ENCODE peak calls at places on chromosomes 12 and 14, in six cellular contexts. U, G, D, O, Q and T are unnamed samples.

GRCh38 chr12:45434094-45434493 is 218.2 kb downstream of the ANO6 start:
- DNase-seq in G (no peak), O (no peak), D (no peak), Q (no peak), U (no peak), T (no peak)

GRCh38 chr12:131223171-131223761 is 269.6 kb downstream of the ADGRD1 start:
- DNase-seq in D (peak), O (no peak), U (no peak), G (no peak), Q (no peak), T (no peak)

GRCh38 chr14:90556050-90556477 is 159.2 kb downstream of the CALM1 start:
- DNase-seq in O (no peak), U (no peak), Q (no peak), D (peak), G (peak), T (no peak)

GRCh38 chr14:104993306-104993705 is 7.7 kb downstream of the CLBA1 start:
- DNase-seq in Q (no peak), D (no peak), U (no peak), G (no peak), O (no peak), T (no peak)

GRCh38 chr12:116693259-116694227 is 44.3 kb downstream of the SPRING1 start:
- DNase-seq in G (no peak), O (no peak), D (no peak), U (no peak), Q (no peak), T (no peak)

GRCh38 chr12:121857322-121858246 is 1.1 kb downstream of the HPD start:
- DNase-seq in D (no peak), Q (no peak), G (no peak), U (no peak), O (no peak), T (no peak)

GRCh38 chr12:113476093-113476986 is 4.7 kb upstream of the LHX5 start:
- DNase-seq in D (no peak), Q (no peak), G (no peak), U (no peak), O (no peak), T (no peak)

GRCh38 chr14:73755434-73756014 is 41.3 kb upstream of the PNMA1 start:
- DNase-seq in U (no peak), Q (no peak), D (no peak), O (no peak), G (peak), T (no peak)

GRCh38 chr14:102568115-102568614 is 24.3 kb upstream of the RCOR1 start:
- DNase-seq in D (no peak), O (no peak), G (no peak), Q (no peak), U (no peak), T (no peak)

GRCh38 chr14:49879683-49880204 is 13.1 kb upstream of the ARF6 start:
- DNase-seq in G (no peak), U (peak), O (peak), Q (no peak), D (no peak), T (peak)

GRCh38 chr12:48787791-48788521 is 933 bp downstream of the ADCY6 start:
- DNase-seq in Q (no peak), D (no peak), O (no peak), U (no peak), G (no peak), T (no peak)

GRCh38 chr14:104680806-104681688 is 8.4 kb upstream of the INF2 start:
- DNase-seq in O (no peak), U (peak), Q (peak), D (no peak), G (peak), T (no peak)

GRCh38 chr12:48002773-48003218 is 1.5 kb downstream of the COL2A1 start:
- DNase-seq in Q (no peak), D (peak), G (no peak), O (no peak), U (no peak), T (no peak)

GRCh38 chr12:15819644-15820437 is 30.7 kb upstream of the EPS8 start:
- DNase-seq in U (no peak), D (no peak), G (no peak), Q (no peak), O (no peak), T (no peak)

GRCh38 chr12:63752283-63752682 is 27.4 kb upstream of the RXYLT1 start:
- DNase-seq in G (no peak), D (no peak), Q (no peak), O (no peak), U (no peak), T (no peak)

GRCh38 chr14:68408680-68409079 is 384.2 kb downstream of the ZFP36L1 start:
- DNase-seq in U (no peak), O (no peak), G (no peak), D (no peak), Q (no peak), T (no peak)

GRCh38 chr14:91119556-91120311 is 5.9 kb downstream of the DGLUCY start:
- DNase-seq in D (no peak), O (no peak), Q (peak), U (peak), G (no peak), T (no peak)

GRCh38 chr14:96215845-96216244 is 11.2 kb downstream of the BDKRB2 start:
- DNase-seq in Q (no peak), O (no peak), G (no peak), U (no peak), D (no peak), T (no peak)

GRCh38 chr12:89975578-89975977 is 266.9 kb upstream of the ATP2B1 start:
- DNase-seq in G (no peak), Q (no peak), O (no peak), U (no peak), D (no peak), T (no peak)

GRCh38 chr12:24404086-24404815 is 454.8 kb upstream of the SOX5 start:
- DNase-seq in D (no peak), O (no peak), Q (no peak), U (no peak), G (no peak), T (no peak)

GRCh38 chr12:122081108-122081696 is 2.6 kb downstream of the MLXIP start:
- DNase-seq in G (no peak), Q (no peak), O (no peak), U (peak), D (peak), T (no peak)

GRCh38 chr12:6038160-6038559 is 86.3 kb downstream of the VWF start:
- DNase-seq in Q (no peak), O (no peak), U (peak), D (peak), G (no peak), T (peak)

GRCh38 chr12:57261385-57261784 is 10.4 kb upstream of the STAC3 start:
- DNase-seq in U (no peak), G (no peak), D (no peak), Q (no peak), O (no peak), T (no peak)

GRCh38 chr14:105475269-105475915 is 771 bp downstream of the CRIP2 start:
- DNase-seq in Q (no peak), G (no peak), U (peak), D (peak), O (no peak), T (no peak)

GRCh38 chr14:58430156-58430555 is 2.6 kb downstream of the KIAA0586 start:
- DNase-seq in D (no peak), O (no peak), Q (peak), G (no peak), U (peak), T (no peak)

GRCh38 chr14:30020271-30020670 is 92.6 kb upstream of the PRKD1 start:
- DNase-seq in O (no peak), G (no peak), U (no peak), D (no peak), Q (no peak), T (no peak)

GRCh38 chr12:105013892-105014291 is 27.8 kb downstream of the NOPCHAP1 start:
- DNase-seq in G (no peak), O (no peak), D (no peak), Q (no peak), U (peak), T (no peak)

GRCh38 chr14:96243785-96244184 is 12.2 kb upstream of the BDKRB1 start:
- DNase-seq in G (no peak), U (no peak), D (no peak), Q (no peak), O (no peak), T (no peak)